ENCODE peak calls at places on chromosomes 7 and 10, in seven cellular contexts. M is HCT116, D is heart left ventricle, Q is spleen, H is mammary epithelial cell, I is heart right ventricle, L is transverse colon. V is an unnamed sample.

GRCh38 chr10:117442944-117443676 is 67.9 kb upstream of the PDZD8 start:
- DNase-seq in M (peak; percentile 83), D (peak; percentile 70), Q (peak; percentile 92), H (peak; percentile 78), I (peak; percentile 74), L (peak; percentile 85), V (peak; percentile 92)

GRCh38 chr10:43700306-43700705 is 51.6 kb upstream of the ZNF32 start:
- DNase-seq in M (no peak), D (no peak), Q (no peak), H (no peak), I (no peak), L (no peak), V (peak; percentile 32)

GRCh38 chr10:31618541-31619291 is 299.7 kb downstream of the ZEB1 start:
- DNase-seq in M (no peak), D (peak; percentile 63), Q (no peak), H (no peak), I (peak; percentile 63), L (no peak), V (no peak)

GRCh38 chr7:132125096-132125495 is 451.2 kb downstream of the PLXNA4 start:
- DNase-seq in M (no peak), D (no peak), Q (no peak), H (peak; percentile 65), I (no peak), L (no peak), V (no peak)

GRCh38 chr7:155336812-155337602 is 39.3 kb downstream of the INSIG1 start:
- DNase-seq in M (no peak), D (no peak), Q (no peak), H (no peak), I (no peak), L (no peak), V (no peak)

GRCh38 chr7:114711244-114711643 is 210.7 kb upstream of the MDFIC start:
- DNase-seq in M (no peak), D (no peak), Q (no peak), H (no peak), I (no peak), L (no peak), V (no peak)

GRCh38 chr10:100245484-100246220 is 16.3 kb upstream of the CHUK start:
- DNase-seq in M (no peak), D (no peak), Q (no peak), H (no peak), I (no peak), L (no peak), V (peak; percentile 52)

GRCh38 chr7:149633976-149634945 is 136.7 kb upstream of the ZNF746 start:
- DNase-seq in M (no peak), D (no peak), Q (no peak), H (no peak), I (no peak), L (no peak), V (no peak)

GRCh38 chr10:44125879-44126675 is 258.8 kb downstream of the CXCL12 start:
- DNase-seq in M (no peak), D (no peak), Q (no peak), H (no peak), I (no peak), L (no peak), V (peak; percentile 87)

GRCh38 chr10:126016156-126016805 is 119.9 kb downstream of the FANK1 start:
- DNase-seq in M (no peak), D (no peak), Q (no peak), H (peak; percentile 40), I (no peak), L (no peak), V (no peak)

GRCh38 chr10:48626986-48627731 is 22.3 kb upstream of the ARHGAP22 start:
- DNase-seq in M (no peak), D (no peak), Q (no peak), H (no peak), I (no peak), L (no peak), V (no peak)

GRCh38 chr7:36670585-36671431 is 53.5 kb downstream of the AOAH start:
- DNase-seq in M (peak; percentile 60), D (peak; percentile 41), Q (no peak), H (peak; percentile 76), I (no peak), L (peak; percentile 79), V (peak; percentile 77)

GRCh38 chr7:137774793-137775201 is 72.0 kb downstream of the DGKI start:
- DNase-seq in M (no peak), D (no peak), Q (no peak), H (peak; percentile 68), I (no peak), L (no peak), V (no peak)

GRCh38 chr7:351681-352480 is 61.9 kb downstream of the FOXL3 start:
- DNase-seq in M (no peak), D (no peak), Q (no peak), H (no peak), I (peak; percentile 12), L (no peak), V (no peak)

GRCh38 chr10:132842397-132842796 is 56.5 kb upstream of the NKX6-2 start:
- DNase-seq in M (no peak), D (no peak), Q (peak; percentile 20), H (no peak), I (no peak), L (no peak), V (no peak)

GRCh38 chr7:101964680-101965079 is 147.3 kb downstream of the CUX1 start:
- DNase-seq in M (no peak), D (no peak), Q (no peak), H (no peak), I (no peak), L (no peak), V (no peak)

GRCh38 chr10:126661841-126662520 is 8.5 kb downstream of the C10orf90 start:
- DNase-seq in M (no peak), D (no peak), Q (no peak), H (no peak), I (no peak), L (no peak), V (no peak)

GRCh38 chr10:93603023-93603422 is 2.0 kb upstream of the RBP4 start:
- DNase-seq in M (no peak), D (no peak), Q (no peak), H (no peak), I (no peak), L (no peak), V (no peak)

DNA sequence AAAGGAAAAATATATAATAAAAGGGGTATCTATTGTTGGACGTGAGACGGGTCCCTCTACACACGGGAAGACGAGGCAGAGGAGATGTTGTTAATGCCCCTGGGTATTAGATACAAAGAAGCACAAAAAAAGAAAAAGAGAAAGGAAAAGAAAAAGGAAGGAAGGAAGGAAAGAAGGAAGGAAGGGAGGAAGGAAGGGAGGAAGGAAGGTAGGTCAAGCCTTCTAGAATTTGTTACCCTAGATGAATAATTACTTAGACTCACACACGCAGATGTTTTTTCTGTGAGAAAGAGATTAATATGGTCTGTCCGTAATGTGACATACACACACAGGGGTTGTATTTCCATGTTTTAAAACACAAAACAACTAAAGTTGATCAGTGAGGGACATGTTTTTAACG is 292.3 kb upstream of the NFE2L3 start:
- DNase-seq in M (no peak), D (no peak), Q (no peak), H (no peak), I (no peak), L (no peak), V (no peak)
- H3K4me1 ChIP-seq in M (peaks cover 29% of the 10 kb centered on the region), D (peaks cover 4% of the 10 kb centered on the region), Q (peaks cover 25% of the 10 kb centered on the region), H (peaks cover 14% of the 10 kb centered on the region), I (peaks cover 12% of the 10 kb centered on the region), L (peaks cover 42% of the 10 kb centered on the region), V (peaks cover 6% of the 10 kb centered on the region)

DNA sequence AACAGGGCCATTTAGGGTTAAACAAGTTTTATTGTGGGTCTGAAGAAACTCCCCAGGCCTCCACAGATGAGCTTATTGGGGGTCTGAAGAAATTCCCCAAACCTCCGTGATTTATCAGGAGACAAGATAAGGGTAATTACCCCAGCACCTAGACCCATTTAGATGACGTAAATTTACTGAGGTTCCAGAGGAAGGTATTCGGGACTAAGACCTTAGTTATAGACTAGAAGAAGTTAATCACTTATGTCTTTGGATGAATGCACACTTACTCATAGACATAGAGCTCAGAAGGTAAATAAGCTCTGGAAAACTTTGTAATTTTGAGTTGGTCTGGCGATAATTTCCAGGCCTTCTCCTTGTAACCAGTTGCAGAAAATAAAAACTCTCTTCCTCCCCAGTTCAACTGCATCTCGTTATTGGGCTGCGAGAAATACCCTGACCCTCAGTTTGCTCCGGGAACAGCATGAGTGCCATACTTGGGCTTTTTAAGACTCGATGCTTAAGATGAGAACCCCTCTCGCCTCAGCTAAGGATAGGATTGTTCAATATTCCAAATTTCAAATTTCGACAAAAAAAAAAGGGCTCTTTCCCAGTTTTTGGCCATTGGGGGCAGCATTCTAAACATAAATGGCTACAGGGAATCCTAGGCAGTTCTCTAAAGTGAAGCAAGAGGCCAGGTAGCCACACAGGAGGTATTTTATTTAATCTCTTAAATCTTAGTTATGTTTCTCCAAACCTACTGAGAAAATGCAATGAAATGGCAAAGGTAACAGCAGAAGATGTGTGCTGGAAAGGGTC is 74.7 kb upstream of the PFKP start:
- DNase-seq in M (no peak), D (no peak), Q (no peak), H (no peak), I (no peak), L (no peak), V (no peak)
- TF ChIP-seq CTCF in M (peak; percentile 34), D (no peak), Q (no peak), H (no peak), I (no peak), L (no peak), V (peak; percentile 24)

DNA sequence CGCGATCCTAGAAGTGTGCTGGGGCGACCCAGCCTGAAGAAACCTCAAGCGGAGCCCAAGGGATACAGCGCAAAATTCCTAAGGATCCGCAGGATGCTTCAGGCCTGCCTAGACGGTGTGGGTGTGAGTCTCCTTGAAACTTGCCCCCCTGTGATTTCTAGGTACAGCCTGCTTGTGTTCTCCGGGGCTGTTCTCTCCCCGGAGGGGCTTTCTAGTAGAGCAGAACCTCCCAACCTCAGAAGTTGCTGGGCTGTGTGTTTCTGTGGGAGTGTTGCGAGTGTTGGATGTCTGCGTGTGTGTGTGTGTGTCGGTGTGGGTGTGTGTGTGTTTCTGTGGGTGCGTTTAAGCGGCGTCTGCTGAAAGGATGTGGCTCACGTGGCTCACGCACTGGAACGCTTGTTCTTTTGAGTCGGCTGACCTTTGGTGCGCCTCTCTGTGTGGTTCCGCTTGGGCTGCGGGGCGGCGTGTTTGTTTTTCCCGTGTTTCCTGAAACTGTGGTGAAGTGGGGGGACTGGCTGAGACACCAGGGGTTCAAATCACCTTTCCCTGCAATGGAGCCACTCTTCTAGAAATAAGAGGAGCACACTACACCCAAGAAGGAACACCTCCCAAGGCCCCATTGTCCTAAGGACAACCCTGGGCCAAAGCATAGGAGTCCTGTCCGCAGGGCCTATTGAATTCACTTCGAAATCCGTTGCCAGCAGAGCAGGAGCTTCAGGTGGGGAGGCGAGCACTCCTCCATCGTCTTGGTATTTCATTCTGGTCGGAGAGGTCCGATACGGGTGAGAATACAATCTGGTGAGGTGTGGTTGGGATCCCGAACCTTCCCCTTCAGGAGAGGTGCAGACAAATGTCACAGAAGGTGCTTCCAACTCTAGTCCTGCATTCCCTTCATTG is 25.1 kb upstream of the ZNF273 start:
- DNase-seq in M (no peak), D (no peak), Q (no peak), H (no peak), I (no peak), L (no peak), V (no peak)
- H3K4me3 ChIP-seq in M (no peak overlapping the region), D (no peak overlapping the region), Q (peak overlapping the region; percentile 28), H (no peak overlapping the region), I (peak overlapping the region; percentile 42), L (peak overlapping the region; percentile 22), V (peak overlapping the region; percentile 24)

GRCh38 chr7:158804335-158804734 is 25.0 kb downstream of the ESYT2 start:
- DNase-seq in M (no peak), D (no peak), Q (no peak), H (no peak), I (no peak), L (no peak), V (no peak)
- H3K4me1 ChIP-seq in M (peaks cover 41% of the 10 kb centered on the region), D (peaks cover 22% of the 10 kb centered on the region), Q (peaks cover 11% of the 10 kb centered on the region), H (peaks cover 23% of the 10 kb centered on the region), I (peaks cover 14% of the 10 kb centered on the region), L (peaks cover 21% of the 10 kb centered on the region), V (no peaks in the 10 kb centered on the region)

V was measured in cardiac muscle cell.